ENCODE peak calls at places on chromosomes 13 and 19, in four cellular contexts. One of them, this sample, is unnamed.

GRCh38 chr19:31145909-31146453 is 203.3 kb downstream of the TSHZ3 start:
- DNase-seq in HL-60: no peak
- DNase-seq in GM12878: no peak
- DNase-seq in K562: no peak
- DNase-seq in this sample: no peak

GRCh38 chr19:14375055-14375581 is 6.1 kb upstream of the ADGRE5 start:
- DNase-seq in GM12878: no peak
- DNase-seq in HL-60: peak; percentile 99
- DNase-seq in K562: no peak
- DNase-seq in this sample: no peak

GRCh38 chr19:51366999-51367564 is 894 bp upstream of the ETFB start:
- DNase-seq in K562: no peak
- DNase-seq in GM12878: no peak
- DNase-seq in HL-60: no peak
- DNase-seq in this sample: no peak

GRCh38 chr13:32426191-32426980 is 1.5 kb downstream of the N4BP2L1 start:
- DNase-seq in HL-60: peak; percentile 43
- DNase-seq in GM12878: peak; percentile 73
- DNase-seq in K562: no peak
- DNase-seq in this sample: no peak

GRCh38 chr19:6738726-6739389 is 622 bp upstream of the TRIP10 start:
- DNase-seq in K562: no peak
- DNase-seq in GM12878: no peak
- DNase-seq in HL-60: no peak
- DNase-seq in this sample: no peak

GRCh38 chr19:15551183-15552004 is 43.1 kb downstream of the CYP4F22 start:
- DNase-seq in HL-60: no peak
- DNase-seq in K562: peak; percentile 92
- DNase-seq in GM12878: no peak
- DNase-seq in this sample: peak; percentile 25

GRCh38 chr19:13849991-13850909 is 26.7 kb upstream of the NANOS3 start:
- DNase-seq in GM12878: no peak
- DNase-seq in HL-60: no peak
- DNase-seq in K562: peak; percentile 80
- DNase-seq in this sample: peak; percentile 65

GRCh38 chr13:81987677-81988357 is 1646.9 kb upstream of the SPRY2 start:
- DNase-seq in GM12878: no peak
- DNase-seq in K562: no peak
- DNase-seq in HL-60: no peak
- DNase-seq in this sample: no peak

GRCh38 chr19:13902993-13903555 is 2.8 kb downstream of the BRME1 start:
- DNase-seq in HL-60: no peak
- DNase-seq in K562: no peak
- DNase-seq in GM12878: no peak
- DNase-seq in this sample: no peak

GRCh38 chr13:90591927-90592268 is 755.6 kb upstream of the MIR17HG start:
- DNase-seq in K562: no peak
- DNase-seq in GM12878: no peak
- DNase-seq in HL-60: no peak
- DNase-seq in this sample: no peak

GRCh38 chr19:33490041-33490451 is 31.5 kb downstream of the PEPD start:
- DNase-seq in K562: no peak
- DNase-seq in HL-60: no peak
- DNase-seq in GM12878: no peak
- DNase-seq in this sample: no peak

GRCh38 chr19:18768997-18769891 is 21.9 kb downstream of the COMP start:
- DNase-seq in K562: no peak
- DNase-seq in HL-60: no peak
- DNase-seq in GM12878: no peak
- DNase-seq in this sample: no peak

GRCh38 chr13:66657165-66657895 is 572.8 kb downstream of the PCDH9 start:
- DNase-seq in GM12878: no peak
- DNase-seq in K562: no peak
- DNase-seq in HL-60: no peak
- DNase-seq in this sample: no peak

GRCh38 chr13:29162638-29163037 is 342.5 kb downstream of the MTUS2 start:
- DNase-seq in GM12878: no peak
- DNase-seq in HL-60: no peak
- DNase-seq in K562: no peak
- DNase-seq in this sample: no peak

GRCh38 chr13:74274946-74275345 is 140.7 kb upstream of the KLF12 start:
- DNase-seq in K562: no peak
- DNase-seq in GM12878: no peak
- DNase-seq in HL-60: no peak
- DNase-seq in this sample: no peak

GRCh38 chr19:42350417-42350816 is 25.0 kb downstream of the MEGF8 start:
- DNase-seq in K562: no peak
- DNase-seq in GM12878: no peak
- DNase-seq in HL-60: no peak
- DNase-seq in this sample: no peak

GRCh38 chr19:9531933-9532332 is 6.5 kb downstream of the ZNF426 start:
- DNase-seq in GM12878: no peak
- DNase-seq in HL-60: no peak
- DNase-seq in K562: no peak
- DNase-seq in this sample: no peak

GRCh38 chr19:28221736-28222135 is 991.2 kb downstream of the UQCRFS1 start:
- DNase-seq in K562: no peak
- DNase-seq in GM12878: no peak
- DNase-seq in HL-60: no peak
- DNase-seq in this sample: no peak

GRCh38 chr13:111486331-111486730 is 165.9 kb downstream of the TEX29 start:
- DNase-seq in GM12878: no peak
- DNase-seq in HL-60: no peak
- DNase-seq in K562: no peak
- DNase-seq in this sample: no peak

GRCh38 chr13:60351326-60351725 is 45.7 kb upstream of the TDRD3 start:
- DNase-seq in GM12878: no peak
- DNase-seq in K562: no peak
- DNase-seq in HL-60: no peak
- DNase-seq in this sample: no peak

GRCh38 chr19:46860125-46860845 is 512 bp upstream of the ARHGAP35 start:
- DNase-seq in GM12878: peak; percentile 92
- DNase-seq in K562: peak; percentile 93
- DNase-seq in HL-60: peak; percentile 98
- DNase-seq in this sample: peak; percentile 81

GRCh38 chr13:30037306-30037705 is 186.9 kb upstream of the UBL3 start:
- DNase-seq in K562: no peak
- DNase-seq in GM12878: no peak
- DNase-seq in HL-60: no peak
- DNase-seq in this sample: no peak

GRCh38 chr19:30897034-30897433 is 452.2 kb downstream of the TSHZ3 start:
- DNase-seq in K562: no peak
- DNase-seq in GM12878: no peak
- DNase-seq in HL-60: no peak
- DNase-seq in this sample: no peak

GRCh38 chr19:33344210-33344609 is 29.3 kb upstream of the CEBPG start:
- DNase-seq in K562: no peak
- DNase-seq in HL-60: no peak
- DNase-seq in GM12878: no peak
- DNase-seq in this sample: no peak

GRCh38 chr19:41373993-41374392 is 2.3 kb upstream of the TMEM91 start:
- DNase-seq in HL-60: no peak
- DNase-seq in K562: no peak
- DNase-seq in GM12878: no peak
- DNase-seq in this sample: no peak

GRCh38 chr19:44662686-44663085 is 8.6 kb upstream of the CEACAM19 start:
- DNase-seq in K562: no peak
- DNase-seq in GM12878: no peak
- DNase-seq in HL-60: no peak
- DNase-seq in this sample: no peak

GRCh38 chr19:12638611-12639182 is 27.8 kb downstream of the MAN2B1 start:
- DNase-seq in HL-60: no peak
- DNase-seq in GM12878: no peak
- DNase-seq in K562: no peak
- DNase-seq in this sample: no peak

GRCh38 chr19:29623726-29624488 is 17.8 kb downstream of the POP4 start:
- DNase-seq in K562: peak; percentile 43
- DNase-seq in HL-60: no peak
- DNase-seq in GM12878: no peak
- DNase-seq in this sample: no peak

GRCh38 chr13:49584771-49585182 is 581 bp downstream of the RCBTB1 start:
- DNase-seq in HL-60: no peak
- DNase-seq in K562: no peak
- DNase-seq in GM12878: no peak
- DNase-seq in this sample: no peak
- TF ChIP-seq SPI1 in HL-60: no peak
- TF ChIP-seq SPI1 in K562: no peak
- TF ChIP-seq SPI1 in GM12878: no peak
- TF ChIP-seq SPI1 in this sample: no peak

GRCh38 chr13:48096670-48097069 is 1.8 kb upstream of the MED4 start:
- DNase-seq in GM12878: no peak
- DNase-seq in HL-60: no peak
- DNase-seq in K562: no peak
- DNase-seq in this sample: no peak

GRCh38 chr13:48094781-48095502 is at the start of gene MED4:
- DNase-seq in K562: peak; percentile 88
- DNase-seq in HL-60: peak; percentile 88
- DNase-seq in GM12878: peak; percentile 79
- DNase-seq in this sample: peak; percentile 92

GRCh38 chr13:48097793-48098192 is 2.9 kb upstream of the MED4 start:
- DNase-seq in GM12878: no peak
- DNase-seq in HL-60: no peak
- DNase-seq in K562: no peak
- DNase-seq in this sample: no peak

GRCh38 chr13:48093588-48093987 is 1.3 kb downstream of the MED4 start:
- DNase-seq in K562: no peak
- DNase-seq in GM12878: no peak
- DNase-seq in HL-60: no peak
- DNase-seq in this sample: no peak

GRCh38 chr13:48094404-48094780 is 512 bp downstream of the MED4 start:
- DNase-seq in K562: no peak
- DNase-seq in HL-60: no peak
- DNase-seq in GM12878: no peak
- DNase-seq in this sample: peak; percentile 2
- TF ChIP-seq SPI1 in K562: no peak
- TF ChIP-seq SPI1 in HL-60: no peak
- TF ChIP-seq SPI1 in GM12878: no peak
- TF ChIP-seq SPI1 in this sample: no peak

GRCh38 chr19:7917292-7918061 is 2.7 kb upstream of the SNAPC2 start:
- DNase-seq in K562: no peak
- DNase-seq in GM12878: no peak
- DNase-seq in HL-60: no peak
- DNase-seq in this sample: peak; percentile 78
- TF ChIP-seq SPI1 in K562: no peak
- TF ChIP-seq SPI1 in GM12878: no peak
- TF ChIP-seq SPI1 in HL-60: no peak
- TF ChIP-seq SPI1 in this sample: no peak

DNA sequence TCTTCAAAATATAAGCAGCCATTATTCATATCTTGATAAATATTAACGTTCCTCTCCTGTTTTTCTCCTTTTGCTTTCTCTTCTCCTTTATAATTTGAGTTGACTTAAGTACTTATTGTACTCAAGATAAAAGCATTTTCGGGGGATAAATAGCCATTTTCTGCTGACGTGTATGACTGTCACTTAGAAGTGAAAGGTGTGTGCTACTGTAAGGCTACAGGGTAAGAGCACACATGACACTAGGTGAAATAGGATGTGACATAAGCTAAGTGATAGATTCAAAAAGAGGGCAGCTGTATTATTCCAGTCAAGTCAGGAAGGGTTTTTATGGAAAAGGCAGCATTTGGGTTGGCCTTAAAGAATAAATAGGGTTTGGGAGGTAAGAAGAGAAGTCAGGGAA is 128.5 kb downstream of the GPC6 start:
- DNase-seq in GM12878: no peak
- DNase-seq in HL-60: no peak
- DNase-seq in K562: no peak
- DNase-seq in this sample: no peak
- TF ChIP-seq SPI1 in GM12878: no peak
- TF ChIP-seq SPI1 in HL-60: no peak
- TF ChIP-seq SPI1 in K562: no peak
- TF ChIP-seq SPI1 in this sample: no peak

DNA sequence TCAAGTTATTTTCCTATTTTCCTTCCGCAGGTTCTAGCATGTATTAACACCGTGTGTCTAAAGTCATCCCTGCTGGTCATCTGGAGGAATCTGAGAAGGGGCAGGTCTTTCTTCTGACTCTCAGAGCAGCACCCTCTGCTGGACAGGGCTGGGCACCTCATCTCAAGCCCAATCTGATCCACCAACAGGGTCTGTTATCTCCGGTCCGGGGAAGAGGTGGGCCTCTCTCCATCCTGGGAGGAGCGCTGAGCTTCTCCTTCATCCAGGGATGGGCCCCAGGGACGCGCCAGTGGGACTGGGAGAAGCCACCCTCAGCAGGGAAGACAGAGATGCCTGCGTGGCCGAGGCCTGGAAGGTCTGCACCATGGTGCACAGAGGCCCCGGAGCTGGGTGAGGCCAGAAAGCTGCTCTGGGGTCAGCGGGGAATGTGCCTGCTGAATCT is 26.0 kb upstream of the ZNF331 start:
- DNase-seq in GM12878: no peak
- DNase-seq in HL-60: no peak
- DNase-seq in K562: peak; percentile 63
- DNase-seq in this sample: peak; percentile 28
- TF ChIP-seq SPI1 in GM12878: no peak
- TF ChIP-seq SPI1 in HL-60: no peak
- TF ChIP-seq SPI1 in K562: no peak
- TF ChIP-seq SPI1 in this sample: no peak

This sample was measured in GM12891.